ENCODE peak calls at places on chromosomes 6 and 20, in seven cellular contexts. One of them, this sample, is unnamed.

GRCh38 chr6:107704377-107705013 is 119.6 kb downstream of the SCML4 start:
- DNase-seq in neuronal stem cell: peak; percentile 54
- DNase-seq in H9: no peak
- DNase-seq in trophoblast cell: no peak
- DNase-seq in mesendoderm: peak; percentile 46
- DNase-seq in mesenchymal stem cell: peak; percentile 50
- DNase-seq in H1: no peak
- DNase-seq in this sample: peak; percentile 68

GRCh38 chr20:63782521-63782971 is 43.0 kb downstream of the SLC2A4RG start:
- DNase-seq in H1: no peak
- DNase-seq in mesenchymal stem cell: no peak
- DNase-seq in mesendoderm: no peak
- DNase-seq in neuronal stem cell: no peak
- DNase-seq in H9: no peak
- DNase-seq in trophoblast cell: no peak
- DNase-seq in this sample: no peak

GRCh38 chr6:111105578-111105977 is 18.3 kb downstream of the SLC16A10 start:
- DNase-seq in H9: no peak
- DNase-seq in neuronal stem cell: no peak
- DNase-seq in mesendoderm: no peak
- DNase-seq in H1: no peak
- DNase-seq in trophoblast cell: no peak
- DNase-seq in mesenchymal stem cell: no peak
- DNase-seq in this sample: peak; percentile 31

GRCh38 chr6:124490123-124490522 is 472.1 kb upstream of the RNF217 start:
- DNase-seq in neuronal stem cell: no peak
- DNase-seq in mesenchymal stem cell: peak; percentile 45
- DNase-seq in trophoblast cell: peak; percentile 42
- DNase-seq in mesendoderm: peak; percentile 78
- DNase-seq in H1: no peak
- DNase-seq in H9: no peak
- DNase-seq in this sample: no peak

GRCh38 chr6:161569071-161569470 is 295.2 kb upstream of the AGPAT4 start:
- DNase-seq in mesenchymal stem cell: no peak
- DNase-seq in H1: no peak
- DNase-seq in neuronal stem cell: no peak
- DNase-seq in H9: no peak
- DNase-seq in trophoblast cell: no peak
- DNase-seq in mesendoderm: no peak
- DNase-seq in this sample: no peak

GRCh38 chr20:24632581-24632980 is 163.2 kb downstream of the SYNDIG1 start:
- DNase-seq in neuronal stem cell: no peak
- DNase-seq in H1: peak; percentile 41
- DNase-seq in H9: peak; percentile 8
- DNase-seq in mesendoderm: peak; percentile 44
- DNase-seq in trophoblast cell: no peak
- DNase-seq in mesenchymal stem cell: no peak
- DNase-seq in this sample: no peak

GRCh38 chr6:83198486-83199172 is 5.5 kb downstream of the RWDD2A start:
- DNase-seq in H1: no peak
- DNase-seq in trophoblast cell: no peak
- DNase-seq in neuronal stem cell: no peak
- DNase-seq in mesenchymal stem cell: no peak
- DNase-seq in H9: no peak
- DNase-seq in mesendoderm: no peak
- DNase-seq in this sample: peak; percentile 69

GRCh38 chr6:75244063-75244575 is 518 bp upstream of the COX7A2 start:
- DNase-seq in mesendoderm: no peak
- DNase-seq in H9: no peak
- DNase-seq in mesenchymal stem cell: no peak
- DNase-seq in trophoblast cell: no peak
- DNase-seq in neuronal stem cell: no peak
- DNase-seq in H1: no peak
- DNase-seq in this sample: peak; percentile 12

GRCh38 chr6:137791281-137792159 is 75.5 kb upstream of the TNFAIP3 start:
- DNase-seq in mesenchymal stem cell: peak; percentile 29
- DNase-seq in mesendoderm: no peak
- DNase-seq in H1: no peak
- DNase-seq in trophoblast cell: no peak
- DNase-seq in H9: no peak
- DNase-seq in neuronal stem cell: no peak
- DNase-seq in this sample: no peak

GRCh38 chr6:72968704-72969103 is 256.6 kb downstream of the KHDC1L start:
- DNase-seq in H1: no peak
- DNase-seq in trophoblast cell: no peak
- DNase-seq in mesendoderm: peak; percentile 81
- DNase-seq in mesenchymal stem cell: peak; percentile 47
- DNase-seq in neuronal stem cell: no peak
- DNase-seq in H9: no peak
- DNase-seq in this sample: peak; percentile 92

GRCh38 chr6:25369450-25370086 is 90.4 kb downstream of the CARMIL1 start:
- DNase-seq in H9: peak; percentile 32
- DNase-seq in trophoblast cell: no peak
- DNase-seq in neuronal stem cell: no peak
- DNase-seq in H1: no peak
- DNase-seq in mesenchymal stem cell: no peak
- DNase-seq in mesendoderm: peak; percentile 81
- DNase-seq in this sample: no peak

GRCh38 chr20:61640171-61640570 is 388.1 kb downstream of the CDH4 start:
- DNase-seq in trophoblast cell: no peak
- DNase-seq in H9: no peak
- DNase-seq in H1: no peak
- DNase-seq in neuronal stem cell: no peak
- DNase-seq in mesenchymal stem cell: peak; percentile 23
- DNase-seq in mesendoderm: no peak
- DNase-seq in this sample: peak; percentile 26

GRCh38 chr6:143490775-143491174 is 20.7 kb downstream of the FUCA2 start:
- DNase-seq in mesendoderm: no peak
- DNase-seq in trophoblast cell: no peak
- DNase-seq in neuronal stem cell: no peak
- DNase-seq in H9: no peak
- DNase-seq in H1: no peak
- DNase-seq in mesenchymal stem cell: no peak
- DNase-seq in this sample: no peak

GRCh38 chr6:165705941-165706340 is 42.9 kb upstream of the PDE10A start:
- DNase-seq in H9: no peak
- DNase-seq in mesenchymal stem cell: no peak
- DNase-seq in neuronal stem cell: no peak
- DNase-seq in mesendoderm: no peak
- DNase-seq in H1: no peak
- DNase-seq in trophoblast cell: peak; percentile 27
- DNase-seq in this sample: no peak

GRCh38 chr6:165702669-165703068 is 39.6 kb upstream of the PDE10A start:
- DNase-seq in mesendoderm: no peak
- DNase-seq in H1: no peak
- DNase-seq in mesenchymal stem cell: no peak
- DNase-seq in trophoblast cell: peak; percentile 24
- DNase-seq in neuronal stem cell: no peak
- DNase-seq in H9: no peak
- DNase-seq in this sample: no peak

GRCh38 chr6:165704001-165704748 is 41.1 kb upstream of the PDE10A start:
- DNase-seq in neuronal stem cell: no peak
- DNase-seq in H1: no peak
- DNase-seq in mesenchymal stem cell: no peak
- DNase-seq in trophoblast cell: no peak
- DNase-seq in mesendoderm: no peak
- DNase-seq in H9: no peak
- DNase-seq in this sample: peak; percentile 84

GRCh38 chr6:165708985-165709576 is 46.0 kb upstream of the PDE10A start:
- DNase-seq in H1: no peak
- DNase-seq in mesendoderm: no peak
- DNase-seq in trophoblast cell: no peak
- DNase-seq in mesenchymal stem cell: no peak
- DNase-seq in neuronal stem cell: no peak
- DNase-seq in H9: no peak
- DNase-seq in this sample: no peak

GRCh38 chr6:165707067-165707853 is 44.2 kb upstream of the PDE10A start:
- DNase-seq in mesendoderm: no peak
- DNase-seq in H1: no peak
- DNase-seq in trophoblast cell: no peak
- DNase-seq in mesenchymal stem cell: no peak
- DNase-seq in H9: no peak
- DNase-seq in neuronal stem cell: no peak
- DNase-seq in this sample: no peak
- H2BK5ac ChIP-seq in mesendoderm: no peak overlapping the region
- H2BK5ac ChIP-seq in H1: no peak overlapping the region
- H2BK5ac ChIP-seq in trophoblast cell: no peak overlapping the region
- H2BK5ac ChIP-seq in mesenchymal stem cell: no peak overlapping the region
- H2BK5ac ChIP-seq in H9: no peak overlapping the region
- H2BK5ac ChIP-seq in neuronal stem cell: no peak overlapping the region
- H2BK5ac ChIP-seq in this sample: peak overlapping the region; percentile 18

GRCh38 chr6:87658516-87658915 is 43.5 kb downstream of the AKIRIN2 start:
- DNase-seq in neuronal stem cell: no peak
- DNase-seq in H1: no peak
- DNase-seq in mesenchymal stem cell: no peak
- DNase-seq in H9: no peak
- DNase-seq in mesendoderm: no peak
- DNase-seq in trophoblast cell: no peak
- DNase-seq in this sample: no peak

GRCh38 chr6:87654117-87654516 is 47.9 kb downstream of the AKIRIN2 start:
- DNase-seq in trophoblast cell: no peak
- DNase-seq in mesendoderm: no peak
- DNase-seq in mesenchymal stem cell: no peak
- DNase-seq in neuronal stem cell: no peak
- DNase-seq in H9: no peak
- DNase-seq in H1: no peak
- DNase-seq in this sample: no peak

GRCh38 chr6:87654880-87655454 is 47.1 kb downstream of the AKIRIN2 start:
- DNase-seq in neuronal stem cell: no peak
- DNase-seq in H9: no peak
- DNase-seq in mesenchymal stem cell: no peak
- DNase-seq in mesendoderm: no peak
- DNase-seq in trophoblast cell: no peak
- DNase-seq in H1: no peak
- DNase-seq in this sample: peak; percentile 41

GRCh38 chr6:87656857-87657256 is 45.2 kb downstream of the AKIRIN2 start:
- DNase-seq in neuronal stem cell: no peak
- DNase-seq in mesenchymal stem cell: no peak
- DNase-seq in mesendoderm: no peak
- DNase-seq in H1: no peak
- DNase-seq in trophoblast cell: no peak
- DNase-seq in H9: no peak
- DNase-seq in this sample: no peak

DNA sequence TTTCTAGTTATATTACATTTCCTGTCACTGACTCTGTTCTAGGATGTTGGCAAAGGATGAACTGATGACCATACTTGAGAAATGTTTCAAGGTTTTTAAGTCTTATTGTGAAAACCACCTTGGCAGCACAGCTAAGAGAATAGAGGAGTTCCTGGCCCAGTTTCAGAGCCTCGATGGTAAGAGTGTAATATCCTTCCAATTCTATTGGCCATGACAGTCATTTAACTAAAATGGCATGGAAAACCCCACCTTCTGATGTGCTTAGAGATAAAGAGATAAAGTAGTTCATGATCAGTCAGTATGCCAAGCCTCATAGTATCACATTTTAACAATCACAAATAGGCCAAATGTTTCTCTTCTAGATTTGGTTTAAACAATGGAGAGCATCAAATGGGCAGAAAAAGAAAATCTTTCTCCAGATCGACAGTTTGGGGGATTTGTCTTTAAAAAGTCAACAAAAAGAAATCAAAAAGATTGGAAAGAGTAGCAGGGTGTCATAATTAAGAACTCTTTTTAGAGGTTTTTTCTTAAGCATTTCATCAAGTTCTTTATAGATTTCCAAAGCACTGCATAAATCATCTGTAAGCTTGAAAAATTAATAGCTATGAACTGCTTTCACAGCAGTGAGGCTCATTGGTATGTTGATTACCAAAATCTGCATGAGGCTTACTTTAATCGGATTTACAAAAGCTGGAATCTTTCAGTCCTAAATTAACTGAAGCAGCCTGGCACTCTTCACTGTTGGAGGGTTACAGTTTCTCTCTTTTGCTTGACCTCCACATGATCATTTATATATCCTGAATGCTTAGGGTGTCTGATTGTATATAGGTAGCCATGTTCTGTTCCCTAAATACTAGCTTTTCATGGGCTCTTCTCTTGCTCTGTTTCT is 48.7 kb downstream of the AKIRIN2 start:
- DNase-seq in neuronal stem cell: no peak
- DNase-seq in mesendoderm: peak; percentile 14
- DNase-seq in H9: no peak
- DNase-seq in trophoblast cell: no peak
- DNase-seq in mesenchymal stem cell: no peak
- DNase-seq in H1: no peak
- DNase-seq in this sample: no peak
- H2BK5ac ChIP-seq in neuronal stem cell: no peak overlapping the region
- H2BK5ac ChIP-seq in mesendoderm: no peak overlapping the region
- H2BK5ac ChIP-seq in H9: no peak overlapping the region
- H2BK5ac ChIP-seq in trophoblast cell: no peak overlapping the region
- H2BK5ac ChIP-seq in mesenchymal stem cell: no peak overlapping the region
- H2BK5ac ChIP-seq in H1: no peak overlapping the region
- H2BK5ac ChIP-seq in this sample: no peak overlapping the region

GRCh38 chr6:167866642-167867041 is 39.9 kb downstream of the AFDN start:
- DNase-seq in H9: no peak
- DNase-seq in mesendoderm: no peak
- DNase-seq in H1: no peak
- DNase-seq in mesenchymal stem cell: no peak
- DNase-seq in trophoblast cell: no peak
- DNase-seq in neuronal stem cell: no peak
- DNase-seq in this sample: no peak
- H2BK5ac ChIP-seq in H9: no peak overlapping the region
- H2BK5ac ChIP-seq in mesendoderm: no peak overlapping the region
- H2BK5ac ChIP-seq in H1: no peak overlapping the region
- H2BK5ac ChIP-seq in mesenchymal stem cell: no peak overlapping the region
- H2BK5ac ChIP-seq in trophoblast cell: no peak overlapping the region
- H2BK5ac ChIP-seq in neuronal stem cell: no peak overlapping the region
- H2BK5ac ChIP-seq in this sample: no peak overlapping the region

GRCh38 chr6:134422426-134423231 is 104.7 kb upstream of the SGK1 start:
- DNase-seq in H1: no peak
- DNase-seq in mesendoderm: peak; percentile 44
- DNase-seq in neuronal stem cell: no peak
- DNase-seq in trophoblast cell: peak; percentile 84
- DNase-seq in H9: no peak
- DNase-seq in mesenchymal stem cell: peak; percentile 99
- DNase-seq in this sample: peak; percentile 100

GRCh38 chr6:134421496-134421895 is 103.6 kb upstream of the SGK1 start:
- DNase-seq in trophoblast cell: no peak
- DNase-seq in H9: no peak
- DNase-seq in neuronal stem cell: no peak
- DNase-seq in mesenchymal stem cell: peak; percentile 77
- DNase-seq in H1: no peak
- DNase-seq in mesendoderm: no peak
- DNase-seq in this sample: peak; percentile 86

GRCh38 chr6:134424131-134424794 is 106.4 kb upstream of the SGK1 start:
- DNase-seq in neuronal stem cell: no peak
- DNase-seq in mesendoderm: no peak
- DNase-seq in H1: no peak
- DNase-seq in trophoblast cell: no peak
- DNase-seq in mesenchymal stem cell: no peak
- DNase-seq in H9: no peak
- DNase-seq in this sample: no peak

GRCh38 chr6:134419717-134420116 is 101.8 kb upstream of the SGK1 start:
- DNase-seq in neuronal stem cell: no peak
- DNase-seq in mesenchymal stem cell: no peak
- DNase-seq in H9: no peak
- DNase-seq in mesendoderm: no peak
- DNase-seq in trophoblast cell: peak; percentile 41
- DNase-seq in H1: no peak
- DNase-seq in this sample: peak; percentile 29

GRCh38 chr6:134420638-134421181 is 102.8 kb upstream of the SGK1 start:
- DNase-seq in H9: no peak
- DNase-seq in H1: no peak
- DNase-seq in mesenchymal stem cell: peak; percentile 89
- DNase-seq in neuronal stem cell: no peak
- DNase-seq in trophoblast cell: peak; percentile 42
- DNase-seq in mesendoderm: peak; percentile 66
- DNase-seq in this sample: peak; percentile 90
- H2BK5ac ChIP-seq in H9: no peak overlapping the region
- H2BK5ac ChIP-seq in H1: no peak overlapping the region
- H2BK5ac ChIP-seq in mesenchymal stem cell: peak overlapping the region; percentile 99
- H2BK5ac ChIP-seq in neuronal stem cell: no peak overlapping the region
- H2BK5ac ChIP-seq in trophoblast cell: no peak overlapping the region
- H2BK5ac ChIP-seq in mesendoderm: no peak overlapping the region
- H2BK5ac ChIP-seq in this sample: peak overlapping the region; percentile 100